ENCODE peak calls at places on chromosomes 7 and 10, in six cellular contexts. G is fibroblast of lung; Z is naive thymus-derived CD4-positive, alpha-beta T cell; M is tibial artery; L is small intestine; E is AG04450. P is an unnamed sample.

GRCh38 chr10:80205478-80206276 is at the start of gene ANXA11:
- DNase-seq in G (peak), Z (peak), M (peak), L (peak), E (no peak), P (peak)

GRCh38 chr10:43905502-43906236 is 257.0 kb upstream of the ZNF32 start:
- DNase-seq in G (peak), Z (no peak), M (no peak), L (no peak), E (no peak), P (no peak)

GRCh38 chr10:104061196-104061595 is 24.5 kb downstream of the COL17A1 start:
- DNase-seq in G (no peak), Z (no peak), M (no peak), L (no peak), E (no peak), P (no peak)

GRCh38 chr10:132539894-132540293 is 2.3 kb downstream of the INPP5A start:
- DNase-seq in G (peak), Z (no peak), M (peak), L (no peak), E (no peak), P (no peak)

GRCh38 chr10:13831711-13832110 is 244.9 kb downstream of the PRPF18 start:
- DNase-seq in G (peak), Z (no peak), M (no peak), L (no peak), E (no peak), P (no peak)

GRCh38 chr10:83968052-83968451 is 171.3 kb upstream of the GHITM start:
- DNase-seq in G (no peak), Z (no peak), M (no peak), L (no peak), E (no peak), P (no peak)

GRCh38 chr7:50303082-50303893 is 1.2 kb upstream of the IKZF1 start:
- DNase-seq in G (no peak), Z (peak), M (no peak), L (no peak), E (no peak), P (no peak)

GRCh38 chr7:133742709-133743538 is 384.2 kb upstream of the LRGUK start:
- DNase-seq in G (peak), Z (no peak), M (no peak), L (no peak), E (no peak), P (peak)

GRCh38 chr10:60446855-60447254 is 57.2 kb upstream of the ANK3 start:
- DNase-seq in G (no peak), Z (no peak), M (no peak), L (peak), E (no peak), P (no peak)

GRCh38 chr7:70042533-70042932 is 444.3 kb downstream of the AUTS2 start:
- DNase-seq in G (peak), Z (no peak), M (no peak), L (peak), E (no peak), P (no peak)

GRCh38 chr10:27998178-27998953 is 513 bp downstream of the ODAD2 start:
- DNase-seq in G (peak), Z (no peak), M (no peak), L (no peak), E (no peak), P (no peak)

GRCh38 chr7:158816271-158816670 is 13.0 kb downstream of the ESYT2 start:
- DNase-seq in G (no peak), Z (no peak), M (no peak), L (no peak), E (no peak), P (no peak)

GRCh38 chr7:8436965-8437364 is 3.6 kb downstream of the NXPH1 start:
- DNase-seq in G (peak), Z (peak), M (no peak), L (peak), E (no peak), P (peak)

GRCh38 chr7:41540601-41541000 is 162.3 kb downstream of the INHBA start:
- DNase-seq in G (no peak), Z (no peak), M (no peak), L (no peak), E (no peak), P (no peak)

GRCh38 chr7:102467581-102468415 is 3.0 kb downstream of the LRWD1 start:
- DNase-seq in G (no peak), Z (no peak), M (peak), L (no peak), E (no peak), P (no peak)

GRCh38 chr7:81833401-81833800 is 63.6 kb upstream of the HGF start:
- DNase-seq in G (peak), Z (no peak), M (no peak), L (no peak), E (no peak), P (no peak)

GRCh38 chr10:15436696-15437095 is 65.6 kb upstream of the FAM171A1 start:
- DNase-seq in G (peak), Z (no peak), M (no peak), L (no peak), E (no peak), P (no peak)

GRCh38 chr10:76115471-76116155 is 684.2 kb downstream of the LRMDA start:
- DNase-seq in G (no peak), Z (no peak), M (no peak), L (no peak), E (no peak), P (no peak)

GRCh38 chr7:20085086-20085485 is 132.1 kb downstream of the MACC1 start:
- DNase-seq in G (peak), Z (no peak), M (no peak), L (no peak), E (no peak), P (no peak)

GRCh38 chr10:52488606-52489485 is 174.8 kb downstream of the DKK1 start:
- DNase-seq in G (peak), Z (no peak), M (no peak), L (peak), E (no peak), P (no peak)
- H3K27ac ChIP-seq in G (peak), Z (no peak), M (no peak), L (no peak), E (no peak), P (no peak)

GRCh38 chr10:65548046-65548445 is 1377.8 kb upstream of the LRRTM3 start:
- DNase-seq in G (no peak), Z (no peak), M (no peak), L (no peak), E (no peak), P (no peak)

GRCh38 chr10:65544756-65545155 is 1381.1 kb upstream of the LRRTM3 start:
- DNase-seq in G (no peak), Z (no peak), M (no peak), L (no peak), E (no peak), P (no peak)
- H3K27ac ChIP-seq in G (no peak), Z (no peak), M (no peak), L (no peak), E (no peak), P (no peak)

DNA sequence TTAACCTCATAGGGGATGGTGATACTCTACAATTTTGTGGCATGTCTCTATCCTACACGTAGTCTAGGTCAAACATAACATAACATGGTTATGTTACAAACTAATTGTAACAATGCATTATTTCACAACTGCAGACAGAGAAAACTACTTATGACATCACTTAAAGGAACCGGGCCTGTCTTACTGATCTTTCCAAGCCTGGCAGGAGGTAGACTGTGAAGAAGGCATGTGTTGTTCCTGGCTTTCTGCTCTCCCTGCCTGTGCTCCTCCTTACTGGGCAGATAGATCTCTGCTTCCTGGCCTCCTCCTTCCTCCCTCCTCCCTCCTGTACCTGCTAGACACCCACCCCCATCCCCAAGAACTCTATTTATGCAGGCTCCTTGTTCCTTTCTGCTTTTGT is 5.4 kb downstream of the CACNB2 start:
- DNase-seq in G (peak), Z (no peak), M (no peak), L (no peak), E (no peak), P (no peak)
- H3K27ac ChIP-seq in G (no peak), Z (no peak), M (peak), L (peak), E (no peak), P (no peak)

DNA sequence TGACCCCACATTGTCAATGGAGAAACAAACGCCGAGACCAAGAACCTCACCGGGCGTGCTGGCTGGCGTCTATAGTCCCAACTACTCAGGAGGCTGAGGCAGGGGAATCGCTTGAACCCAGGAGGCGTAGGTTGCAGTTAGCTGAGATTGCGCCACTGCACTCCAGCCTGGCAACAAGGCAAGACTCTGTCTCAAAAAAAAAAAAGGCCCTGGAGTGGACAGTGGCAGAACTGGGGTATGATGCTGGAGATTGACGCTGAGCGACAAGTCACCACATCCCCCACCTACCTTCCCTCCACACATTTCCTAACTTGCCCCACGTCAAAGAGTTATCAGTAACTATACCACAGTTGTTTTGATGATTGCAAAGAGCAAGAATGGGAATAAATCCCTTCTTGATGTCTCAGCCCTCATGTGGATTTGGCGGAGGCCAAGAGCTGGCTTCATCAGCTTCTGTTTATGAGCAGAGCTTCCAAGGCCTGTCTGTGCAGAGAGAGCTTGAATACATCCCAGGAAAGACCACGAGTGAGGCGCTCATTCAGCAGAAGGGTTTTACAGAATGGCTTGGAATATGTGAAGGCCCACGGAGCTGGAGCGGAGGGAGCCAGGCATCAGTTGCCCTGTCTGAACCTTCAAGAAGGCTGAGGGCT is 28.0 kb upstream of the TNS3 start:
- DNase-seq in G (peak), Z (no peak), M (no peak), L (no peak), E (peak), P (no peak)
- H3K27ac ChIP-seq in G (peak), Z (no peak), M (peak), L (peak), E (peak), P (no peak)

DNA sequence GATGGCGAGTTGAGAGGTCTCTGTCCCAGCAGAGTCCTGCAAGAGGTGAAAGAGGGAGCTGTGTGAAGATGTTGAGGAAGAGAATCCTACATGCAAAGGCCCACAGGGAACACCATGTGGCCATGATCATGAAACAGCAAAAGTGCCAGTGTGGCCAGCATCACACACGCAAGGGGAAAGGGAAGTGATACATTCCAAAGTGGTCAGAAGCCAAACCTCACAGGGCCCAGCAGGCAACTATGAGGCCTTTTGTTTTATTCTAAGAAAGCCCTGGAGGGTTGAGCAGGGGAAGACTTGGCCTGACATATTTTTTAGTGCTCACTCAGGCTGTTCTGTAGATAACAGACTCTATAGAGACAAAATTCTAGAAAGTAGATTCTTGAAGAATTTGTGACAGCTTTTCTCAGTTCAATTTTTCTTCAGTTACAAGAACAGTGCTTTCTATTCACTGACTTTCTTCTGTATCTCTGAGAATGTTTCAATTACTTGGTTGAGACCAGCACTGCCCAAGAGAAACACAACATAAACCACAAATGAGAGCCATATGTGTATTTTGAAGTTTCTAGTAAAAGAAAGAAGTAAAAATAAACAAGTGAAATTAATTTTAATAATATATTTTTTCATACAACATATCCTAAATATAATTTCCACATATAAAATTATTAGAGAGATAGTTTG is 82.3 kb downstream of the HTR7 start:
- DNase-seq in G (peak), Z (no peak), M (no peak), L (no peak), E (no peak), P (peak)
- H3K27ac ChIP-seq in G (no peak), Z (no peak), M (no peak), L (no peak), E (no peak), P (no peak)

DNA sequence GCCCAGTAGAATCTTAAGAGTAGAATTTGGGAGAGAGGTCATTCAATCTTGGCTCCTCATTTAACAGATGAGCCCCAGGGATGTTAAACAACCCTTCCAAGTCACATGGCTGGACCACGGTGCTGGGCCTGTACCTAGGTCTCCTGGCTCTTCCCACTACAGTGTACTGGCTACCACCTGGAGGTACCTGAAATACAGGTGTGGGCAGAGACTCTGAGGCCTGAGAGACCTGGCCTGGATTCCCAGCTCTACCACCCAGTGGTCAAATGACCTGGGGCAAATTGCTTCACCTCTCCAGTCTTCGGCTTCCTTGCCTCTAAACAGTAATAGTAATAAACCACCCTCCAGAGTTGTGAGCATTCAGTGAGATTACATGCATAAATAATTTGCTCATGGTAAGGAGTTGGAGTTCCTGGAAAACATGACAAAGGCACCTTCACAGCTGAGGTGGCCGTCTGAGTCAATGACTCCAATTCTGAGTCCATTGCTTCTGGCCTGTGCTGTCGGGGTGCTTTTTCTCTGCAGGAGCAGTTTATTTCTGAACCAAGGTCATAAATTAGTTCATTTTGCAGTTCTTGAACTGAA is 2.8 kb downstream of the GOT1 start:
- DNase-seq in G (no peak), Z (no peak), M (no peak), L (no peak), E (no peak), P (no peak)
- H3K27ac ChIP-seq in G (no peak), Z (no peak), M (no peak), L (no peak), E (no peak), P (no peak)

GRCh38 chr10:30422296-30422695 is 11.7 kb upstream of the MAP3K8 start:
- DNase-seq in G (no peak), Z (no peak), M (no peak), L (no peak), E (no peak), P (no peak)
- H3K27ac ChIP-seq in G (no peak), Z (no peak), M (peak), L (no peak), E (no peak), P (peak)

P was measured in HL-60.